ENCODE peak calls at places on chromosomes 7 and 10, in five cellular contexts. L, R, X, V and E are unnamed samples.

GRCh38 chr10:110355181-110355831 is 50.6 kb upstream of the SMNDC1 start:
- DNase-seq in L (no peak), R (no peak), X (no peak), V (no peak), E (peak)

GRCh38 chr7:129010075-129010474 is 44.8 kb downstream of the TNPO3 start:
- DNase-seq in L (no peak), R (no peak), X (no peak), V (no peak), E (peak)

GRCh38 chr10:97109562-97109961 is 76.2 kb downstream of the SLIT1 start:
- DNase-seq in L (no peak), R (no peak), X (no peak), V (no peak), E (no peak)

GRCh38 chr10:113494736-113495135 is 58.1 kb upstream of the HABP2 start:
- DNase-seq in L (no peak), R (no peak), X (peak), V (peak), E (no peak)

GRCh38 chr10:61000769-61001730 is 57.1 kb upstream of the RHOBTB1 start:
- DNase-seq in L (peak), R (no peak), X (peak), V (peak), E (no peak)

GRCh38 chr7:27901028-27901760 is 161.2 kb downstream of the TAX1BP1 start:
- DNase-seq in L (no peak), R (no peak), X (no peak), V (peak), E (peak)

GRCh38 chr10:95264227-95265051 is 26.4 kb downstream of the PDLIM1 start:
- DNase-seq in L (no peak), R (peak), X (peak), V (no peak), E (no peak)

GRCh38 chr10:46228076-46229071 is 58.4 kb upstream of the ANTXRL start:
- DNase-seq in L (peak), R (peak), X (peak), V (peak), E (peak)

GRCh38 chr7:51350195-51350896 is 33.7 kb upstream of the COBL start:
- DNase-seq in L (peak), R (peak), X (peak), V (no peak), E (no peak)

GRCh38 chr10:116740971-116741370 is 1.4 kb downstream of the HSPA12A start:
- DNase-seq in L (no peak), R (no peak), X (peak), V (no peak), E (no peak)

GRCh38 chr10:128530301-128530700 is 404.1 kb upstream of the MKI67 start:
- DNase-seq in L (peak), R (peak), X (peak), V (peak), E (peak)

GRCh38 chr7:11328309-11328708 is 354.6 kb downstream of the PHF14 start:
- DNase-seq in L (peak), R (no peak), X (peak), V (no peak), E (no peak)
- H2AFZ ChIP-seq in L (no peak), R (no peak), X (no peak), V (no peak), E (no peak)

DNA sequence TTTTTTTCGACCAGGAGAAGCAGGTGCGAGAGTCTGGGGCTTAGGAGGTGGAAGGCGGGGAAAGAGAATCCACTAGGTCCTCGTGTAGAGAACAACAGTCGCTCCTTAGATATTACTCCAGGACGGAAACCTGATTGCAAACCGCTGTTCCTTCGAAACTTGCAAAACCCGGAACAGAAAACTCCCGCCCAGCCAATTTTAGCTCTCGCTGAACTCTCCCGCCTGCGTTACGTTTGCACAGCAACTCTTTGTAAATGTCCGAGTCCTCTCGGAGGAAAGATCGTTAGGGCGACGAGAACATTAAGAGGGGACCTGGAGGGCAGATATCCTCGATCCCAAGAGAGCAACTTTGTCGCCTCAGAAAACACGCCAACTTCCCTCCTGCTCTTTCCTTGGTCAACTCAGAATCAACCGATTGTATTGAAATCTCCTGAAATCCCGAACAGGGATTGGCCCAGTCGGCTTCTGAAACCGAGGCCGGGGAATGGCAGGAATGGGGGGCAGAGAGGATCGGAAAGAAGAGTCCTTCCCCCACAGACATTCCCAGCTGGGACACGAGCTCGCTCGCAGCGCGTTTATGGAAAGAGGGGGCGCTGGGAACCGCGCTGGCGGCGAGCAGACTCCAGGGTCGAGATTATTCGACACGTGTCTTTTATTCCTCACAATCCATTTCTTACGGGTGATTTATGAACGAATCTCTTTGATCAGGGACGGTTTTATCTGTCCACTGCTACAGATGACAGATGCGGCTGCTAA is 9.9 kb downstream of the TWIST1 start:
- DNase-seq in L (peak), R (no peak), X (peak), V (peak), E (no peak)
- TF ChIP-seq EZH2phosphoT487 in L (peak), R (no peak), X (peak), V (no peak), E (no peak)

DNA sequence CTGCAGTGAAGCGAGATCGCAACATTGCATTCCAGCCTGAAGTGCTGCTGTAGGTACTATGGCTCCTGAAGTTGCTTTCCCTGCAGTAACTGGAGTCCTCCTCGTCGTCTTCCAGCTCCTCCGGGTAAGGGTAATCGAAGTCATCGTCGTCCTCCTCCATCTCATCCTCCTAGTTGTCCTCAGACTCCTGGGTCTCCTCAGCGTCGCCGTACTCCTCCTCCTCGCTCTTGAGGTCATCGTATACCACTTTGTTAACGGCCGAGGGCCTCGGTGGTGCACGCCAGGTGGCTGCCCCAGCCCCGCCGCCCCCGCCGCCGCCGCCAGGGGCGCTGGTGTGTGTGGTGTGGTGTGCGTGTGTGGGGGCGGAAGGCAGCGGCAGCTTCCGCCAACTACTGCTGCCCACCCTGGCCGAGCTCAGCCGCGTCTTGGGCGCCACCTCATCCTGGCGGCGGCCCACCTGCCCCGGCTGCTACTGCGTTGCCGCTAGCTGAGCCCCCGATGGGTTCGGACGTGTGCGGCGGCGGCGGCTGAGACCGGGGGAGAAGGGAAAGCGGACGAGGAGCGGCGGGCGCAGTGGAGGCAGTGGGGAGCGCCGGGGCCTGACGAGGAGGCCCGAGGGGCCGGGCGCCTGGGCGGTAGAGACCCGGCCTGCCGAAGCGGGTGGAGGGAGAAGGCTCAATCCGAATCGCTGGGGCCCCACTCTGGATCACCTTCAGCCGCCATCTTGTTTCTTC is 11.8 kb upstream of the ACBD5 start:
- DNase-seq in L (peak), R (no peak), X (peak), V (peak), E (no peak)
- H3K4me3 ChIP-seq in L (peak), R (peak), X (peak), V (peak), E (no peak)

DNA sequence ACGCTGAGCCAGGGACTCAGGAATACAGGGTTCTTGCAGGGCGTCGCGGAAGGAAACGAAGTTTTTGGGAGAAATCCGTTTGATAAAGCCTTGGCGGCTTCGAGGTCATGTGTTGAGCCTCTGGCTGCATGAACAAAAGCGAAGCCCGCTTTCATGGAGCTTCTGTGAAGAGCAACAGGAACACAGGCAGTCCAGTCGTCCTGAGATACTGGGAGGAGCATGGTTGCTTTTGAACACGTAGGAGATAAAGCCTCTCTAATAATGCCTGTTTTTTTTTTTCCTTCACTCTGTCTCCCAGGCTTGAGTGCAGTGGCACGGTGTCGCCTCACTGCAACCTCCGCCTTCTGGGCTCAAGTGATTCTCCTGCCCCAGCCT is 455 bp upstream of the ZNF32 start:
- DNase-seq in L (no peak), R (no peak), X (no peak), V (no peak), E (no peak)
- H2AFZ ChIP-seq in L (peak), R (no peak), X (peak), V (peak), E (no peak)

DNA sequence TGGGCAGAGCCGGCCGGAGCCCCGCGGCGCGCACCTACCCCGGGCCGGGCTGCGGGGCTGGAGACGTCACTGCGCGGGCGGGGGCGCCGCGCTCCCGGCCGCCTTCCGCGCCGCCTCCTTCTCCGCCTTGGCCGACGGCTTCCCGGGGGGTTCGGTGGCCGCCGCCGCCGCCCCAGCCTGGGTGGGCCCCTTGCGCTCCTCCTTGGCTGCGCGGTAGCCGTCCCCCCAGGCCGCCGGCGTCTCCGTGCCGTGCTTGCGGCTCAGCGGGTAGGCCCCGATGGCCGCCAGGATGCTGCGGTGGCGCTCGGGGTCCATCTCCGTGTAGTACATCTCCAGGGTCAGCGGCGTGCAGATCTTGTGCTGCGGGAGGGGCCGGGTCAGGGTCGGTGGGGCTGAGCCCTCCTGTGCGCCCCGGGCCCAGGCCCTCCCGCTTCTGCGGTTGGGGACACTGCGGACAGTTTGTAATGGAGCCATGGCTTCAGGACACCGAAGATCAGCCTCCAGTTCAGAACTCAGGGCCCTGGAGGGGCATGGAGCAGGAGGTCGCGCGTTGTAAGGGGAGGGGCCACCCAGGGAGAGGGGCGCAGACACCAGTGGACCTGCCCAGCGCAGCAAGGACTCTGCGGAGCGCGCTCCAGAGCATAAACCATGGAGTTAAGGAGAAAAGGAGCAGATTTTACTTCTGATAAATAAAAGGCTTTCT is 10.8 kb downstream of the CALY start:
- DNase-seq in L (no peak), R (no peak), X (peak), V (peak), E (no peak)
- TF ChIP-seq EZH2phosphoT487 in L (no peak), R (no peak), X (no peak), V (peak), E (no peak)

DNA sequence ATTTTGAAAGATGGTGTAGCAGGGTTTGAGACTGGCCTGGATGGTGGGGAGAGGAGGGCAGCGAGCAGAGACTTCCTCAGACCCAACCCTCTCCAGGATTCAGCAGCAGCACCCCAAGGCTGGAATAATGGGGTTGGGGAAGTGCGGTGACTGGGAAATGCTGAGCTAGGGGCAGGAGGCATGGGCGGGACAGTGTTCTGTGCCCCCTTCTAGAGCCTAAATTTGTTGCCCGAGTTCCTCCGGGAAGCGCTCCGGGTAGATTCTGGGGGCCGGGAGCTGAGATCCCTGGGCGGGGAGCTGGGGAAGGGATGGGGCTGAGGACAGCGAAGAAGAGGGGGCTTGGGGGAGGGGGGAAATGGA is at the start of gene CHAT:
- DNase-seq in L (no peak), R (no peak), X (peak), V (no peak), E (no peak)
- H3K4me3 ChIP-seq in L (no peak), R (no peak), X (peak), V (no peak), E (no peak)